ENCODE peak calls at places on chromosomes 2 and 18, in seven cellular contexts. One of them, this sample, is unnamed.

GRCh38 chr2:215379948-215380347 is 55.9 kb downstream of the FN1 start:
- DNase-seq in H1: no peak
- DNase-seq in HepG2: no peak
- DNase-seq in GM12878: no peak
- DNase-seq in K562: no peak
- DNase-seq in HCT116: no peak
- DNase-seq in SK-N-SH: no peak
- DNase-seq in this sample: no peak

GRCh38 chr2:169828141-169828811 is 1.0 kb downstream of the UBR3 start:
- DNase-seq in HepG2: peak
- DNase-seq in K562: peak
- DNase-seq in HCT116: no peak
- DNase-seq in SK-N-SH: peak
- DNase-seq in GM12878: peak
- DNase-seq in H1: no peak
- DNase-seq in this sample: peak

GRCh38 chr2:172381275-172381608 is 46.1 kb upstream of the ITGA6 start:
- DNase-seq in SK-N-SH: no peak
- DNase-seq in HCT116: no peak
- DNase-seq in HepG2: no peak
- DNase-seq in K562: no peak
- DNase-seq in H1: no peak
- DNase-seq in GM12878: no peak
- DNase-seq in this sample: no peak

GRCh38 chr2:75595541-75596395 is 35.0 kb upstream of the EVA1A start:
- DNase-seq in H1: no peak
- DNase-seq in GM12878: no peak
- DNase-seq in HepG2: peak
- DNase-seq in K562: no peak
- DNase-seq in HCT116: no peak
- DNase-seq in SK-N-SH: no peak
- DNase-seq in this sample: no peak

GRCh38 chr18:45519881-45520280 is 95.4 kb upstream of the SLC14A2 start:
- DNase-seq in K562: no peak
- DNase-seq in HepG2: no peak
- DNase-seq in GM12878: no peak
- DNase-seq in H1: no peak
- DNase-seq in HCT116: no peak
- DNase-seq in SK-N-SH: no peak
- DNase-seq in this sample: no peak

GRCh38 chr2:128260239-128261138 is 58.2 kb downstream of the HS6ST1 start:
- DNase-seq in SK-N-SH: peak
- DNase-seq in HCT116: peak
- DNase-seq in K562: no peak
- DNase-seq in H1: peak
- DNase-seq in GM12878: no peak
- DNase-seq in HepG2: peak
- DNase-seq in this sample: no peak

GRCh38 chr2:119523959-119524694 is at the start of gene SCTR:
- DNase-seq in SK-N-SH: peak
- DNase-seq in H1: no peak
- DNase-seq in GM12878: no peak
- DNase-seq in HepG2: no peak
- DNase-seq in K562: no peak
- DNase-seq in HCT116: no peak
- DNase-seq in this sample: no peak

GRCh38 chr18:46676162-46676830 is 19.3 kb upstream of the LOXHD1 start:
- DNase-seq in HCT116: no peak
- DNase-seq in GM12878: no peak
- DNase-seq in SK-N-SH: no peak
- DNase-seq in K562: no peak
- DNase-seq in H1: peak
- DNase-seq in HepG2: no peak
- DNase-seq in this sample: no peak

GRCh38 chr18:45626330-45627203 is 11.3 kb downstream of the SLC14A2 start:
- DNase-seq in K562: no peak
- DNase-seq in GM12878: no peak
- DNase-seq in HepG2: no peak
- DNase-seq in SK-N-SH: no peak
- DNase-seq in HCT116: no peak
- DNase-seq in H1: peak
- DNase-seq in this sample: no peak

GRCh38 chr2:25617948-25618646 is 55.3 kb downstream of the DTNB start:
- DNase-seq in SK-N-SH: no peak
- DNase-seq in HCT116: no peak
- DNase-seq in H1: no peak
- DNase-seq in GM12878: no peak
- DNase-seq in HepG2: peak
- DNase-seq in K562: no peak
- DNase-seq in this sample: no peak

GRCh38 chr2:158932246-158932645 is 36.2 kb upstream of the TANC1 start:
- DNase-seq in K562: no peak
- DNase-seq in HCT116: no peak
- DNase-seq in H1: no peak
- DNase-seq in HepG2: no peak
- DNase-seq in SK-N-SH: no peak
- DNase-seq in GM12878: no peak
- DNase-seq in this sample: no peak

GRCh38 chr18:35581555-35582309 is at the start of gene GALNT1:
- DNase-seq in HepG2: no peak
- DNase-seq in HCT116: no peak
- DNase-seq in SK-N-SH: peak
- DNase-seq in H1: no peak
- DNase-seq in K562: peak
- DNase-seq in GM12878: no peak
- DNase-seq in this sample: peak
- TF ChIP-seq JUND in HepG2: no peak
- TF ChIP-seq JUND in HCT116: no peak
- TF ChIP-seq JUND in SK-N-SH: no peak
- TF ChIP-seq JUND in H1: no peak
- TF ChIP-seq JUND in K562: no peak
- TF ChIP-seq JUND in GM12878: no peak
- TF ChIP-seq JUND in this sample: no peak

GRCh38 chr18:48228301-48228715 is 180.9 kb downstream of the ZBTB7C start:
- DNase-seq in SK-N-SH: peak
- DNase-seq in H1: no peak
- DNase-seq in HepG2: no peak
- DNase-seq in GM12878: no peak
- DNase-seq in HCT116: no peak
- DNase-seq in K562: no peak
- DNase-seq in this sample: peak
- TF ChIP-seq JUND in SK-N-SH: no peak
- TF ChIP-seq JUND in H1: no peak
- TF ChIP-seq JUND in HepG2: no peak
- TF ChIP-seq JUND in GM12878: no peak
- TF ChIP-seq JUND in HCT116: no peak
- TF ChIP-seq JUND in K562: no peak
- TF ChIP-seq JUND in this sample: no peak

DNA sequence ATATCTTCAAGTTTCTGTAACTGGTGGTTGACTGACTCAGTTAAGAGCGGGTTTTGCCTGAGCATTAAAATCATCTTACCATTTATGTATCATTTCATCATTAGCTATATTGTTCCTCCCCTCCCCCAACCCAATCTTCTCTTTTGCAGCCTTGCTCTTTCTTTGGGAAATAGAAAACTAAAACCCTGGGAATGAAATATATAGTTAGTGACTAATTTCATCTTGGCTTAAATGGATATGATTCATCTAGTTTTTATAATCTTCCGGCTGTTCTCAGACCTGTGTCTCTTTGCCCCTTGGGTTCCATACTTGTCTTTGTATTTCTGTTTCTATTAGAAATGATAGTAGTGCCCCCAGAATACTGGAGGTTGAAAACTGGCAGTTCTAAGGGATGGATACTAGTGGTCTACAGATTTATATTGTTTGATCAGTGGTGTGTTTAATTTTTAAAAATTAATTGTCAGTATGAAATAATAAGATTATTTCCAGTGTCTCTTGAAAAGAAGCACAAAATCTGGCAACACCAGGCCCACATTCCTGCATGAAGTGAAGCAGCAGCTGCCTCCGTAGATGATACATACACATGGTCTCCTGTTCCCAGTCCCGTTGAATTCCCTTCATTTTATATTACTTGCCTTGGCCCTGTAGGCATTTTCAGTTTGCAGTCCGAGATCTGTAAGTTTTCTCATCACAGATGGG is 44.5 kb downstream of the PHLPP1 start:
- DNase-seq in GM12878: no peak
- DNase-seq in K562: no peak
- DNase-seq in HepG2: no peak
- DNase-seq in HCT116: no peak
- DNase-seq in H1: no peak
- DNase-seq in SK-N-SH: no peak
- DNase-seq in this sample: no peak
- TF ChIP-seq JUND in GM12878: no peak
- TF ChIP-seq JUND in K562: no peak
- TF ChIP-seq JUND in HepG2: no peak
- TF ChIP-seq JUND in HCT116: no peak
- TF ChIP-seq JUND in H1: no peak
- TF ChIP-seq JUND in SK-N-SH: peak
- TF ChIP-seq JUND in this sample: no peak

GRCh38 chr18:67266591-67267237 is 249.8 kb downstream of the DSEL start:
- DNase-seq in SK-N-SH: no peak
- DNase-seq in HCT116: no peak
- DNase-seq in H1: no peak
- DNase-seq in HepG2: no peak
- DNase-seq in K562: no peak
- DNase-seq in GM12878: no peak
- DNase-seq in this sample: no peak
- TF ChIP-seq JUND in SK-N-SH: no peak
- TF ChIP-seq JUND in HCT116: no peak
- TF ChIP-seq JUND in H1: no peak
- TF ChIP-seq JUND in HepG2: no peak
- TF ChIP-seq JUND in K562: no peak
- TF ChIP-seq JUND in GM12878: no peak
- TF ChIP-seq JUND in this sample: no peak

GRCh38 chr2:225008935-225009334 is 33.3 kb downstream of the DOCK10 start:
- DNase-seq in K562: peak
- DNase-seq in HepG2: peak
- DNase-seq in SK-N-SH: peak
- DNase-seq in H1: no peak
- DNase-seq in HCT116: peak
- DNase-seq in GM12878: no peak
- DNase-seq in this sample: no peak
- TF ChIP-seq JUND in K562: no peak
- TF ChIP-seq JUND in HepG2: no peak
- TF ChIP-seq JUND in SK-N-SH: no peak
- TF ChIP-seq JUND in H1: no peak
- TF ChIP-seq JUND in HCT116: no peak
- TF ChIP-seq JUND in GM12878: no peak
- TF ChIP-seq JUND in this sample: no peak

GRCh38 chr2:96260404-96261260 is 5.2 kb downstream of the TMEM127 start:
- DNase-seq in SK-N-SH: peak
- DNase-seq in GM12878: no peak
- DNase-seq in H1: no peak
- DNase-seq in HepG2: peak
- DNase-seq in K562: peak
- DNase-seq in HCT116: peak
- DNase-seq in this sample: peak
- TF ChIP-seq JUND in SK-N-SH: peak
- TF ChIP-seq JUND in GM12878: no peak
- TF ChIP-seq JUND in H1: no peak
- TF ChIP-seq JUND in HepG2: peak
- TF ChIP-seq JUND in K562: peak
- TF ChIP-seq JUND in HCT116: peak
- TF ChIP-seq JUND in this sample: no peak

GRCh38 chr18:78659748-78660147 is 319.9 kb upstream of the SALL3 start:
- DNase-seq in K562: peak
- DNase-seq in SK-N-SH: peak
- DNase-seq in HCT116: no peak
- DNase-seq in HepG2: no peak
- DNase-seq in H1: peak
- DNase-seq in GM12878: no peak
- DNase-seq in this sample: no peak
- TF ChIP-seq JUND in K562: no peak
- TF ChIP-seq JUND in SK-N-SH: no peak
- TF ChIP-seq JUND in HCT116: no peak
- TF ChIP-seq JUND in HepG2: no peak
- TF ChIP-seq JUND in H1: no peak
- TF ChIP-seq JUND in GM12878: no peak
- TF ChIP-seq JUND in this sample: no peak